ENCODE peak calls at places on chromosomes 5 and 9, in four cellular contexts. N is T-helper 1 cell, V is lower leg skin, Z is tibial artery. B is an unnamed sample.

GRCh38 chr5:115369430-115370144 is 73.1 kb upstream of the CCDC112 start:
- DNase-seq in V (no peak), N (no peak), Z (no peak), B (no peak)

GRCh38 chr9:113011911-113012381 is at the start of gene ZNF883:
- DNase-seq in N (no peak), V (no peak), Z (no peak), B (no peak)

GRCh38 chr5:172235132-172235780 is 41.3 kb downstream of the EFCAB9 start:
- DNase-seq in Z (no peak), V (no peak), N (no peak), B (no peak)

GRCh38 chr5:69167488-69167845 is 517 bp downstream of the CCNB1 start:
- DNase-seq in N (no peak), Z (no peak), V (no peak), B (no peak)

GRCh38 chr5:81601912-81602311 is 149.0 kb downstream of the SSBP2 start:
- DNase-seq in N (no peak), Z (no peak), V (no peak), B (no peak)

GRCh38 chr9:26326473-26327044 is 566.0 kb downstream of the CAAP1 start:
- DNase-seq in Z (no peak), V (no peak), N (no peak), B (no peak)

GRCh38 chr5:16617272-16617973 is 626 bp upstream of the RETREG1 start:
- DNase-seq in V (no peak), Z (no peak), N (peak; percentile 21), B (peak; percentile 32)

GRCh38 chr5:154937186-154937717 is 759 bp downstream of the GEMIN5 start:
- DNase-seq in N (no peak), Z (no peak), V (no peak), B (no peak)

GRCh38 chr5:51621156-51621555 is 237.9 kb downstream of the ISL1 start:
- DNase-seq in Z (no peak), N (no peak), V (no peak), B (no peak)

GRCh38 chr9:30201024-30201423 is 2183.4 kb upstream of the ACO1 start:
- DNase-seq in Z (no peak), V (no peak), N (no peak), B (no peak)

B was measured in activated T-cell treated with anti-CD3 and anti-CD28 coated beads for 4 hours.